ENCODE peak calls at places on chromosomes 3 and 15, in eight cellular contexts. H, N, D, Y, G, Q, L and F are unnamed samples. For H3K4me1, the result is how much of the 10 kb centered on the place peaks cover.

GRCh38 chr15:95085056-95085455 is 853.7 kb downstream of the MCTP2 start:
- DNase-seq in H (no peak), N (peak), D (peak), Y (no peak), G (no peak), Q (peak), L (no peak), F (no peak)

GRCh38 chr3:142117452-142117851 is 31.9 kb downstream of the TFDP2 start:
- DNase-seq in H (no peak), N (no peak), D (no peak), Y (no peak), G (no peak), Q (no peak), L (no peak), F (no peak)

GRCh38 chr15:98905981-98906711 is 101.4 kb downstream of the PGPEP1L start:
- DNase-seq in H (no peak), N (no peak), D (peak), Y (no peak), G (peak), Q (no peak), L (no peak), F (no peak)

GRCh38 chr3:5476403-5476802 is 288.9 kb downstream of the EDEM1 start:
- DNase-seq in H (no peak), N (peak), D (no peak), Y (no peak), G (no peak), Q (no peak), L (no peak), F (no peak)

GRCh38 chr3:14324224-14324944 is 78.0 kb upstream of the SLC6A6 start:
- DNase-seq in H (no peak), N (peak), D (peak), Y (no peak), G (peak), Q (peak), L (no peak), F (no peak)

GRCh38 chr3:114584734-114585371 is 291.0 kb downstream of the TIGIT start:
- DNase-seq in H (no peak), N (no peak), D (no peak), Y (no peak), G (no peak), Q (no peak), L (no peak), F (no peak)

GRCh38 chr3:81301230-81301629 is 460.2 kb downstream of the GBE1 start:
- DNase-seq in H (no peak), N (no peak), D (no peak), Y (no peak), G (no peak), Q (no peak), L (no peak), F (peak)

GRCh38 chr3:119329551-119329950 is 35.4 kb downstream of the ARHGAP31 start:
- DNase-seq in H (no peak), N (no peak), D (no peak), Y (no peak), G (no peak), Q (no peak), L (no peak), F (no peak)

GRCh38 chr3:106275592-106275991 is 406.8 kb upstream of the CBLB start:
- DNase-seq in H (no peak), N (no peak), D (no peak), Y (no peak), G (no peak), Q (no peak), L (no peak), F (no peak)

GRCh38 chr3:48423241-48423882 is 6.5 kb downstream of the PLXNB1 start:
- DNase-seq in H (peak), N (no peak), D (no peak), Y (no peak), G (no peak), Q (no peak), L (no peak), F (no peak)

GRCh38 chr3:64983583-64984359 is 296.0 kb upstream of the ADAMTS9 start:
- DNase-seq in H (no peak), N (no peak), D (no peak), Y (no peak), G (no peak), Q (no peak), L (no peak), F (peak)

GRCh38 chr15:33135355-33135781 is 59.1 kb downstream of the FMN1 start:
- DNase-seq in H (no peak), N (no peak), D (peak), Y (no peak), G (no peak), Q (no peak), L (no peak), F (no peak)

GRCh38 chr3:7421065-7421464 is 560.1 kb downstream of the GRM7 start:
- DNase-seq in H (no peak), N (peak), D (no peak), Y (no peak), G (no peak), Q (no peak), L (no peak), F (no peak)

GRCh38 chr3:46112296-46112695 is 85.0 kb upstream of the XCR1 start:
- DNase-seq in H (no peak), N (no peak), D (no peak), Y (no peak), G (no peak), Q (no peak), L (no peak), F (no peak)

GRCh38 chr3:47370887-47371697 is 9.7 kb upstream of the PTPN23 start:
- DNase-seq in H (no peak), N (peak), D (peak), Y (peak), G (no peak), Q (peak), L (no peak), F (peak)

GRCh38 chr3:194251461-194251860 is 99.7 kb downstream of the CPN2 start:
- DNase-seq in H (no peak), N (no peak), D (no peak), Y (no peak), G (no peak), Q (no peak), L (no peak), F (no peak)
- H3K4me1 ChIP-seq in H (under half), N (under half), D (under half), Y (under half), G (under half), Q (under half), L (under half), F (half or more)

GRCh38 chr15:48388017-48388936 is 57.0 kb downstream of the DUT start:
- DNase-seq in H (no peak), N (no peak), D (no peak), Y (no peak), G (no peak), Q (peak), L (no peak), F (no peak)
- H3K4me1 ChIP-seq in H (under half), N (under half), D (half or more), Y (under half), G (under half), Q (under half), L (under half), F (under half)

GRCh38 chr3:11634081-11634635 is 9.6 kb downstream of the VGLL4 start:
- DNase-seq in H (no peak), N (no peak), D (no peak), Y (no peak), G (no peak), Q (no peak), L (no peak), F (no peak)
- H3K4me1 ChIP-seq in H (half or more), N (under half), D (half or more), Y (under half), G (under half), Q (half or more), L (under half), F (under half)

GRCh38 chr15:48432688-48433087 is 101.5 kb downstream of the DUT start:
- DNase-seq in H (no peak), N (no peak), D (no peak), Y (no peak), G (no peak), Q (no peak), L (no peak), F (no peak)

GRCh38 chr15:48433226-48433886 is 102.1 kb downstream of the DUT start:
- DNase-seq in H (no peak), N (no peak), D (peak), Y (no peak), G (no peak), Q (no peak), L (no peak), F (no peak)

GRCh38 chr15:48440084-48440483 is 108.9 kb downstream of the DUT start:
- DNase-seq in H (peak), N (peak), D (peak), Y (no peak), G (no peak), Q (no peak), L (no peak), F (peak)

GRCh38 chr15:48435356-48435755 is 104.1 kb downstream of the DUT start:
- DNase-seq in H (no peak), N (no peak), D (no peak), Y (no peak), G (no peak), Q (no peak), L (no peak), F (no peak)

GRCh38 chr15:48437178-48437577 is 105.9 kb downstream of the DUT start:
- DNase-seq in H (no peak), N (no peak), D (no peak), Y (no peak), G (no peak), Q (no peak), L (no peak), F (no peak)
- H3K4me1 ChIP-seq in H (under half), N (under half), D (half or more), Y (under half), G (under half), Q (under half), L (under half), F (under half)

GRCh38 chr15:41932939-41933725 is 39.2 kb downstream of the EHD4 start:
- DNase-seq in H (no peak), N (peak), D (no peak), Y (no peak), G (no peak), Q (no peak), L (no peak), F (no peak)
- H3K4me1 ChIP-seq in H (half or more), N (under half), D (under half), Y (under half), G (half or more), Q (under half), L (under half), F (under half)